ENCODE peak calls at places on chromosomes 1 and 21, in eight cellular contexts. R is neuronal stem cell; F is heart left ventricle; E is esophagus muscularis mucosa; X is CD8-positive, alpha-beta T cell; D is Karpas-422; K is IMR-90; T is GM06990. M is an unnamed sample.

GRCh38 chr1:203672354-203672753 is 45.7 kb downstream of the ATP2B4 start:
- DNase-seq in D (no peak), X (no peak), F (peak), T (no peak), R (no peak), E (no peak), K (peak), M (no peak)

GRCh38 chr1:36352141-36352909 is 28.9 kb upstream of the EVA1B start:
- DNase-seq in R (no peak), E (no peak), D (no peak), F (no peak), K (peak), T (no peak), X (no peak), M (no peak)

GRCh38 chr1:160567858-160568682 is 11.2 kb downstream of the CD84 start:
- DNase-seq in X (peak), F (no peak), D (no peak), R (no peak), T (no peak), K (no peak), E (no peak), M (no peak)

GRCh38 chr1:117527111-117527510 is 78.7 kb upstream of the TENT5C start:
- DNase-seq in K (no peak), R (no peak), X (no peak), D (no peak), E (no peak), T (no peak), F (no peak), M (no peak)

GRCh38 chr1:109425391-109425790 is 857 bp downstream of the PSMA5 start:
- DNase-seq in K (peak), E (no peak), F (no peak), D (peak), R (no peak), X (no peak), T (peak), M (no peak)

GRCh38 chr1:61741682-61742619 is at the start of gene PATJ:
- DNase-seq in T (peak), E (no peak), X (peak), D (no peak), R (peak), K (peak), F (peak), M (peak)

GRCh38 chr1:1068374-1069060 is 5.6 kb downstream of the RNF223 start:
- DNase-seq in R (no peak), X (peak), K (no peak), T (peak), F (no peak), D (no peak), E (no peak), M (no peak)

GRCh38 chr1:209723761-209724693 is 19.4 kb downstream of the HSD11B1 start:
- DNase-seq in F (no peak), X (no peak), K (no peak), T (peak), E (no peak), R (no peak), D (no peak), M (no peak)

GRCh38 chr1:234955107-234955731 is 173.4 kb downstream of the TOMM20 start:
- DNase-seq in F (peak), R (no peak), X (no peak), K (peak), E (no peak), T (peak), D (no peak), M (no peak)

GRCh38 chr1:174039069-174039468 is 16.9 kb upstream of the RC3H1 start:
- DNase-seq in R (no peak), T (no peak), K (peak), E (no peak), F (no peak), X (no peak), D (no peak), M (no peak)

GRCh38 chr1:197399691-197400521 is 131.9 kb downstream of the CRB1 start:
- DNase-seq in D (peak), X (no peak), E (no peak), R (peak), F (no peak), K (peak), T (peak), M (peak)

GRCh38 chr1:104488296-104489015 is 738.8 kb downstream of the AMY1C start:
- DNase-seq in D (no peak), F (no peak), R (no peak), K (no peak), E (no peak), T (no peak), X (no peak), M (no peak)

GRCh38 chr1:168686666-168687065 is 42.3 kb downstream of the DPT start:
- DNase-seq in R (no peak), X (no peak), D (no peak), K (no peak), T (no peak), E (no peak), F (no peak), M (no peak)

GRCh38 chr1:63701187-63701586 is 72.6 kb upstream of the ROR1 start:
- DNase-seq in K (no peak), F (peak), X (no peak), D (no peak), T (no peak), E (no peak), R (no peak), M (no peak)

GRCh38 chr1:2874207-2875165 is 73.0 kb upstream of the TTC34 start:
- DNase-seq in X (no peak), D (no peak), T (no peak), K (no peak), R (no peak), E (no peak), F (no peak), M (no peak)

GRCh38 chr1:192907545-192908243 is 98.9 kb downstream of the RGS2 start:
- DNase-seq in D (no peak), F (no peak), R (no peak), X (no peak), E (no peak), T (no peak), K (peak), M (no peak)

GRCh38 chr1:230292739-230293720 is 133.1 kb downstream of the PGBD5 start:
- DNase-seq in T (no peak), E (no peak), F (no peak), R (no peak), X (no peak), D (no peak), K (no peak), M (peak)

GRCh38 chr21:39484711-39485264 is 33.0 kb downstream of the SH3BGR start:
- DNase-seq in E (no peak), X (no peak), F (no peak), T (no peak), R (no peak), D (no peak), K (no peak), M (no peak)

GRCh38 chr1:38013027-38013588 is 574 bp downstream of the UTP11 start:
- DNase-seq in K (peak), R (no peak), D (no peak), E (no peak), F (no peak), T (no peak), X (no peak), M (peak)

GRCh38 chr1:19429611-19430010 is 55.7 kb downstream of the CAPZB start:
- DNase-seq in K (no peak), F (no peak), E (no peak), T (no peak), R (peak), X (no peak), D (no peak), M (no peak)

GRCh38 chr1:21325231-21325718 is 35.0 kb upstream of the ECE1 start:
- DNase-seq in E (no peak), D (peak), X (no peak), R (no peak), T (no peak), F (no peak), K (no peak), M (peak)

GRCh38 chr1:55172687-55173086 is 42.5 kb downstream of the USP24 start:
- DNase-seq in X (no peak), R (no peak), F (no peak), K (no peak), T (no peak), D (no peak), E (no peak), M (no peak)

GRCh38 chr1:21546122-21546825 is 37.1 kb downstream of the ALPL start:
- DNase-seq in T (no peak), F (no peak), R (no peak), E (no peak), D (no peak), K (no peak), X (no peak), M (peak)

GRCh38 chr21:46181953-46182547 is 2.2 kb downstream of the SPATC1L start:
- DNase-seq in K (no peak), F (no peak), X (no peak), D (no peak), E (peak), T (no peak), R (no peak), M (no peak)

GRCh38 chr1:61980561-61980960 is 214.1 kb upstream of the L1TD1 start:
- DNase-seq in E (no peak), X (no peak), T (no peak), F (no peak), R (no peak), K (no peak), D (no peak), M (peak)

GRCh38 chr1:8813991-8814390 is 3.4 kb downstream of the RERE start:
- DNase-seq in F (no peak), X (no peak), K (peak), R (no peak), T (no peak), D (no peak), E (no peak), M (no peak)

GRCh38 chr1:8813016-8813763 is 4.2 kb downstream of the RERE start:
- DNase-seq in K (peak), E (no peak), T (no peak), R (no peak), F (no peak), D (no peak), X (no peak), M (no peak)

GRCh38 chr1:8809342-8809736 is 8.1 kb downstream of the RERE start:
- DNase-seq in K (no peak), X (no peak), R (no peak), E (no peak), T (no peak), D (no peak), F (no peak), M (no peak)

GRCh38 chr1:8814870-8815269 is 2.6 kb downstream of the RERE start:
- DNase-seq in X (no peak), F (no peak), E (no peak), K (no peak), D (no peak), R (peak), T (no peak), M (peak)

GRCh38 chr1:8810987-8811386 is 6.5 kb downstream of the RERE start:
- DNase-seq in D (no peak), T (no peak), X (no peak), E (no peak), K (no peak), R (no peak), F (no peak), M (no peak)
- H3K4me3 ChIP-seq in D (no peak), T (no peak), X (no peak), E (no peak), K (no peak), R (no peak), F (no peak), M (no peak)

GRCh38 chr1:24186711-24186992 is 437 bp downstream of the IFNLR1 start:
- DNase-seq in E (no peak), F (no peak), K (no peak), X (no peak), T (no peak), R (no peak), D (no peak), M (no peak)
- H3K4me3 ChIP-seq in E (peak), F (peak), K (no peak), X (peak), T (peak), R (no peak), D (peak), M (peak)

GRCh38 chr1:212567676-212568075 is 40.9 kb upstream of the ATF3 start:
- DNase-seq in K (no peak), D (no peak), F (no peak), T (no peak), E (no peak), R (no peak), X (no peak), M (no peak)

GRCh38 chr1:212565571-212566305 is 42.8 kb upstream of the ATF3 start:
- DNase-seq in R (no peak), E (peak), T (no peak), X (no peak), K (no peak), F (no peak), D (no peak), M (no peak)

GRCh38 chr1:212568978-212569537 is 39.5 kb upstream of the ATF3 start:
- DNase-seq in E (no peak), D (no peak), R (no peak), F (no peak), X (no peak), K (no peak), T (no peak), M (no peak)

GRCh38 chr1:212565079-212565478 is 43.5 kb upstream of the ATF3 start:
- DNase-seq in T (no peak), D (no peak), F (no peak), E (peak), X (no peak), K (no peak), R (no peak), M (no peak)

DNA sequence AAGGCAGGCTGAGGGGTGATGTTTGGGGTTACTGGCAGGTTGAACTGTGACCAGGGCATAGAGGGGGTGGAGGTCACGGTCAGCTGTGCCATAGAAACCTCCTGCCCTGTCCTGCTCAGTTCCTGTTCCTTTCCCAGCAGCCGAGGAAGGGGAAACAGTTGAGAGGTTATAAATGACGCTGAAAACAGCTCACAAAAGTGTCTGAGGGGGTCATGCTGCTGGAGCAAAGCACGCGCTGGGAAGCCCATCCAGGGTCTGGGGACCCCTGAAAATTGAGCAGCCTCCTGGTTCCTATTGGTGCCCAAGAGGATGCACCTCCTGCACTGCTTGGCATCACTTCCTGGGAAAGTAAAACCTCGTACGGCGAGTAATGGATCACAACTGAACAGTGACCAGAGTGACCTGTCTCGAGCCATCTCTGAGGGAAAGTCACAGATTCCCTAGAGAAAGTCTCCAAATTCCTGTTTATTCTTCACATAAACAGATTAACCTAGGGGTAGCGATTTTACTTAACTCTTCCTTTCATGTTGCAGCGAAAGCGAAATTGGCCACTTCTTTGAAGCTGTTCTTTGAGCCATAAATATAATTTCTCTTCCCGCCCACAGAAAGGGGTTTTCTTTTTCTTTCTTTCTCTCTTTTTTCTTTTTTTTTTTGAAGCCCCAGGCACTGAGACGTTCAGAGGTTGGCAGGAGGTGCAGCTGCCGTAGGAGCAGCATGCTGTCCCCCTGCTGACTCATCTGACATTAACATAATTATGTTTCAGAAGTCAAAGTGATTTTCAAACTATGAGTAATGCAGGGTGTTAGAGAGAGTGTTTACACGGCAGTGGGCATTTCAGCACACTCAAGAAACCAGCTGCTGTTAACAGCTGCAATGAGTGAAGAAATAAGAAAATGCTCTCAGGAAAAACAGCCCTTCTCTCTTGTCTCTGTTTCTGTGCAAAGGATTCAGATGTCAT is 41.8 kb upstream of the ATF3 start:
- DNase-seq in D (peak), F (peak), K (peak), X (peak), R (no peak), E (peak), T (peak), M (no peak)
- H3K4me3 ChIP-seq in D (peak), F (peak), K (peak), X (peak), R (peak), E (peak), T (peak), M (no peak)

GRCh38 chr1:66764994-66765578 is 12.8 kb downstream of the DYNLT5 start:
- DNase-seq in X (peak), F (peak), E (no peak), T (no peak), D (peak), K (peak), R (peak), M (peak)
- H3K4me3 ChIP-seq in X (no peak), F (no peak), E (no peak), T (no peak), D (no peak), K (no peak), R (no peak), M (no peak)

DNA sequence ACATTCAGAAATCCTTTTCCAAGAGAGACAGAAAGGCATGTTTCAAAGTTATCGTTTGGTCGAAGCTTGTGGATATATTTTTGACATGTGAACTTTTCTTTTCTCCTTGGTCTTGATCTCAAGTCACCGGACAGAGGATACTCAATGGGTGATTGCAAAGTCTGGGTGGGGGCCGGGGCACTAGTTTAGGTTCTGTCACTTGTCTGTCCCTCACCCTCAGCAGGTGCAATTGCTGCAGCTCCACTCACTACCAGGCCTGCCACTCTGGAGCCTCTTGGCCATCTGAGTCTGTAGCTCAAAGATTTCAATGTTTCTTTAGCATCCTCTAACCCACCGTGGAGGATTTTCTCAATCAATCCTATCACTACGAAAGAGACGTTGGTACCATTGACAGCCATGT is 246.0 kb upstream of the C1orf174 start:
- DNase-seq in X (no peak), K (no peak), F (no peak), D (no peak), R (no peak), E (no peak), T (no peak), M (no peak)
- H3K4me3 ChIP-seq in X (no peak), K (no peak), F (no peak), D (no peak), R (no peak), E (no peak), T (no peak), M (no peak)

GRCh38 chr1:14655386-14655785 is 56.9 kb downstream of the KAZN start:
- DNase-seq in D (no peak), R (no peak), E (no peak), F (no peak), T (no peak), X (no peak), K (no peak), M (no peak)
- H3K4me3 ChIP-seq in D (no peak), R (no peak), E (no peak), F (no peak), T (no peak), X (no peak), K (no peak), M (no peak)